ENCODE peak calls at places on chromosome 4, in eight cellular contexts. One of them, this sample, is unnamed. For H3K4me1 and H3K27me3, the result is how much of the 10 kb centered on the place peaks cover.

GRCh38 chr4:177308842-177309524 is 691 bp upstream of the NEIL3 start:
- DNase-seq in upper lobe of right lung: no peak
- DNase-seq in tibial artery: no peak
- DNase-seq in right cardiac atrium: no peak
- DNase-seq in fibroblast of lung: no peak
- DNase-seq in sigmoid colon: no peak
- DNase-seq in adipocyte: no peak
- DNase-seq in thyroid gland: no peak
- DNase-seq in this sample: no peak

GRCh38 chr4:122542411-122543236 is 78.2 kb downstream of the IL21 start:
- DNase-seq in sigmoid colon: no peak
- DNase-seq in right cardiac atrium: no peak
- DNase-seq in fibroblast of lung: peak
- DNase-seq in adipocyte: peak
- DNase-seq in thyroid gland: no peak
- DNase-seq in tibial artery: no peak
- DNase-seq in upper lobe of right lung: no peak
- DNase-seq in this sample: no peak

GRCh38 chr4:98262431-98262830 is 1.2 kb downstream of the RAP1GDS1 start:
- DNase-seq in thyroid gland: no peak
- DNase-seq in adipocyte: peak
- DNase-seq in fibroblast of lung: peak
- DNase-seq in sigmoid colon: no peak
- DNase-seq in tibial artery: no peak
- DNase-seq in right cardiac atrium: no peak
- DNase-seq in upper lobe of right lung: no peak
- DNase-seq in this sample: no peak

GRCh38 chr4:122643257-122643656 is 22.4 kb upstream of the IL21 start:
- DNase-seq in fibroblast of lung: no peak
- DNase-seq in right cardiac atrium: no peak
- DNase-seq in upper lobe of right lung: no peak
- DNase-seq in sigmoid colon: no peak
- DNase-seq in tibial artery: no peak
- DNase-seq in thyroid gland: no peak
- DNase-seq in adipocyte: no peak
- DNase-seq in this sample: no peak

GRCh38 chr4:62457356-62457755 is 1257.2 kb downstream of the ADGRL3 start:
- DNase-seq in thyroid gland: no peak
- DNase-seq in tibial artery: no peak
- DNase-seq in adipocyte: no peak
- DNase-seq in sigmoid colon: no peak
- DNase-seq in upper lobe of right lung: no peak
- DNase-seq in right cardiac atrium: no peak
- DNase-seq in fibroblast of lung: peak
- DNase-seq in this sample: no peak

GRCh38 chr4:132642196-132642817 is 506.8 kb upstream of the PCDH10 start:
- DNase-seq in tibial artery: no peak
- DNase-seq in adipocyte: peak
- DNase-seq in right cardiac atrium: no peak
- DNase-seq in thyroid gland: no peak
- DNase-seq in fibroblast of lung: peak
- DNase-seq in sigmoid colon: no peak
- DNase-seq in upper lobe of right lung: no peak
- DNase-seq in this sample: no peak

GRCh38 chr4:150510176-150510875 is 71.6 kb upstream of the MAB21L2 start:
- DNase-seq in fibroblast of lung: peak
- DNase-seq in upper lobe of right lung: no peak
- DNase-seq in thyroid gland: no peak
- DNase-seq in tibial artery: no peak
- DNase-seq in adipocyte: peak
- DNase-seq in sigmoid colon: no peak
- DNase-seq in right cardiac atrium: no peak
- DNase-seq in this sample: no peak

GRCh38 chr4:126647320-126647719 is 985.4 kb upstream of the INTU start:
- DNase-seq in tibial artery: no peak
- DNase-seq in right cardiac atrium: no peak
- DNase-seq in upper lobe of right lung: no peak
- DNase-seq in sigmoid colon: no peak
- DNase-seq in thyroid gland: no peak
- DNase-seq in fibroblast of lung: no peak
- DNase-seq in adipocyte: no peak
- DNase-seq in this sample: no peak

GRCh38 chr4:35138449-35138848 is 1105.9 kb downstream of the ARAP2 start:
- DNase-seq in tibial artery: no peak
- DNase-seq in right cardiac atrium: no peak
- DNase-seq in sigmoid colon: no peak
- DNase-seq in fibroblast of lung: no peak
- DNase-seq in upper lobe of right lung: no peak
- DNase-seq in adipocyte: no peak
- DNase-seq in thyroid gland: no peak
- DNase-seq in this sample: no peak

GRCh38 chr4:159487284-159487747 is 384.4 kb downstream of the RAPGEF2 start:
- DNase-seq in thyroid gland: peak
- DNase-seq in tibial artery: no peak
- DNase-seq in adipocyte: peak
- DNase-seq in upper lobe of right lung: no peak
- DNase-seq in sigmoid colon: no peak
- DNase-seq in fibroblast of lung: peak
- DNase-seq in right cardiac atrium: peak
- DNase-seq in this sample: peak

GRCh38 chr4:185682236-185682635 is 129.8 kb downstream of the SORBS2 start:
- DNase-seq in thyroid gland: no peak
- DNase-seq in upper lobe of right lung: no peak
- DNase-seq in tibial artery: no peak
- DNase-seq in fibroblast of lung: peak
- DNase-seq in right cardiac atrium: no peak
- DNase-seq in adipocyte: peak
- DNase-seq in sigmoid colon: no peak
- DNase-seq in this sample: no peak

GRCh38 chr4:88439161-88439760 is 17.7 kb upstream of the HERC5 start:
- DNase-seq in fibroblast of lung: no peak
- DNase-seq in adipocyte: peak
- DNase-seq in sigmoid colon: no peak
- DNase-seq in tibial artery: no peak
- DNase-seq in right cardiac atrium: no peak
- DNase-seq in upper lobe of right lung: no peak
- DNase-seq in thyroid gland: no peak
- DNase-seq in this sample: no peak

GRCh38 chr4:40856836-40857362 is 107.1 kb downstream of the NSUN7 start:
- DNase-seq in adipocyte: peak
- DNase-seq in right cardiac atrium: peak
- DNase-seq in tibial artery: peak
- DNase-seq in fibroblast of lung: peak
- DNase-seq in upper lobe of right lung: peak
- DNase-seq in thyroid gland: peak
- DNase-seq in sigmoid colon: peak
- DNase-seq in this sample: peak

GRCh38 chr4:20538922-20539321 is 161.3 kb upstream of the PACRGL start:
- DNase-seq in right cardiac atrium: no peak
- DNase-seq in upper lobe of right lung: no peak
- DNase-seq in tibial artery: no peak
- DNase-seq in adipocyte: no peak
- DNase-seq in fibroblast of lung: no peak
- DNase-seq in sigmoid colon: no peak
- DNase-seq in thyroid gland: no peak
- DNase-seq in this sample: no peak

GRCh38 chr4:7901274-7901845 is 38.3 kb downstream of the AFAP1 start:
- DNase-seq in tibial artery: no peak
- DNase-seq in right cardiac atrium: no peak
- DNase-seq in fibroblast of lung: peak
- DNase-seq in upper lobe of right lung: no peak
- DNase-seq in sigmoid colon: no peak
- DNase-seq in thyroid gland: no peak
- DNase-seq in adipocyte: no peak
- DNase-seq in this sample: no peak
- H3K4me1 ChIP-seq in tibial artery: under half
- H3K4me1 ChIP-seq in right cardiac atrium: under half
- H3K4me1 ChIP-seq in fibroblast of lung: under half
- H3K4me1 ChIP-seq in upper lobe of right lung: under half
- H3K4me1 ChIP-seq in sigmoid colon: half or more
- H3K4me1 ChIP-seq in thyroid gland: under half
- H3K4me1 ChIP-seq in adipocyte: half or more
- H3K4me1 ChIP-seq in this sample: under half

DNA sequence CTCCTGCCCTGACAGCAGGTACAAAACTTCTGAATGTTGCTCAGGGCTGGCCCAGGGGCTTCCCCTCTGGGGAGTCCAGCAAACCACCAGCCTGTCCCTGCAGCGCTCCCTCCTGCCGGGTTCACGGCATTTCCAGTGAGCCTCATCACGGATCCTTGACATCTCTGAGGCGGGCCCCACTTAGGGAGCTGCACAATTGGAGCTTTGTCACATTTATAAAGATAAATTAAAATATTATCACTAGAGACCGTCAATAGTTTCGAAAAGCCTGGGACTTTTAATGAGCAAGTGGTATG is 5.1 kb upstream of the SORCS2 start:
- DNase-seq in upper lobe of right lung: peak
- DNase-seq in tibial artery: peak
- DNase-seq in fibroblast of lung: no peak
- DNase-seq in right cardiac atrium: no peak
- DNase-seq in thyroid gland: no peak
- DNase-seq in adipocyte: no peak
- DNase-seq in sigmoid colon: peak
- DNase-seq in this sample: no peak
- H3K27me3 ChIP-seq in upper lobe of right lung: under half
- H3K27me3 ChIP-seq in tibial artery: under half
- H3K27me3 ChIP-seq in fibroblast of lung: under half
- H3K27me3 ChIP-seq in right cardiac atrium: under half
- H3K27me3 ChIP-seq in thyroid gland: under half
- H3K27me3 ChIP-seq in adipocyte: under half
- H3K27me3 ChIP-seq in sigmoid colon: under half
- H3K27me3 ChIP-seq in this sample: under half

GRCh38 chr4:102817613-102818268 is 9.6 kb downstream of the UBE2D3 start:
- DNase-seq in upper lobe of right lung: no peak
- DNase-seq in thyroid gland: no peak
- DNase-seq in sigmoid colon: no peak
- DNase-seq in adipocyte: no peak
- DNase-seq in tibial artery: no peak
- DNase-seq in fibroblast of lung: no peak
- DNase-seq in right cardiac atrium: no peak
- DNase-seq in this sample: no peak
- H3K4me1 ChIP-seq in upper lobe of right lung: half or more
- H3K4me1 ChIP-seq in thyroid gland: half or more
- H3K4me1 ChIP-seq in sigmoid colon: half or more
- H3K4me1 ChIP-seq in adipocyte: half or more
- H3K4me1 ChIP-seq in tibial artery: under half
- H3K4me1 ChIP-seq in fibroblast of lung: under half
- H3K4me1 ChIP-seq in right cardiac atrium: under half
- H3K4me1 ChIP-seq in this sample: half or more

GRCh38 chr4:37434469-37434868 is 189.9 kb downstream of the NWD2 start:
- DNase-seq in adipocyte: peak
- DNase-seq in thyroid gland: no peak
- DNase-seq in fibroblast of lung: no peak
- DNase-seq in tibial artery: no peak
- DNase-seq in sigmoid colon: no peak
- DNase-seq in right cardiac atrium: no peak
- DNase-seq in upper lobe of right lung: no peak
- DNase-seq in this sample: no peak
- H3K27me3 ChIP-seq in adipocyte: under half
- H3K27me3 ChIP-seq in thyroid gland: under half
- H3K27me3 ChIP-seq in fibroblast of lung: under half
- H3K27me3 ChIP-seq in tibial artery: under half
- H3K27me3 ChIP-seq in sigmoid colon: under half
- H3K27me3 ChIP-seq in right cardiac atrium: under half
- H3K27me3 ChIP-seq in upper lobe of right lung: under half
- H3K27me3 ChIP-seq in this sample: under half

GRCh38 chr4:107834241-107834856 is 9.6 kb downstream of the SGMS2 start:
- DNase-seq in tibial artery: no peak
- DNase-seq in thyroid gland: no peak
- DNase-seq in sigmoid colon: no peak
- DNase-seq in right cardiac atrium: no peak
- DNase-seq in upper lobe of right lung: no peak
- DNase-seq in adipocyte: no peak
- DNase-seq in fibroblast of lung: no peak
- DNase-seq in this sample: no peak

GRCh38 chr4:107835409-107835808 is 10.7 kb downstream of the SGMS2 start:
- DNase-seq in upper lobe of right lung: no peak
- DNase-seq in right cardiac atrium: no peak
- DNase-seq in thyroid gland: no peak
- DNase-seq in tibial artery: no peak
- DNase-seq in sigmoid colon: peak
- DNase-seq in fibroblast of lung: peak
- DNase-seq in adipocyte: no peak
- DNase-seq in this sample: no peak

GRCh38 chr4:107828315-107828714 is 3.6 kb downstream of the SGMS2 start:
- DNase-seq in upper lobe of right lung: no peak
- DNase-seq in fibroblast of lung: no peak
- DNase-seq in sigmoid colon: no peak
- DNase-seq in right cardiac atrium: no peak
- DNase-seq in adipocyte: no peak
- DNase-seq in thyroid gland: no peak
- DNase-seq in tibial artery: no peak
- DNase-seq in this sample: no peak

GRCh38 chr4:107831140-107831539 is 6.4 kb downstream of the SGMS2 start:
- DNase-seq in upper lobe of right lung: no peak
- DNase-seq in right cardiac atrium: no peak
- DNase-seq in tibial artery: no peak
- DNase-seq in adipocyte: no peak
- DNase-seq in thyroid gland: no peak
- DNase-seq in fibroblast of lung: no peak
- DNase-seq in sigmoid colon: no peak
- DNase-seq in this sample: no peak

DNA sequence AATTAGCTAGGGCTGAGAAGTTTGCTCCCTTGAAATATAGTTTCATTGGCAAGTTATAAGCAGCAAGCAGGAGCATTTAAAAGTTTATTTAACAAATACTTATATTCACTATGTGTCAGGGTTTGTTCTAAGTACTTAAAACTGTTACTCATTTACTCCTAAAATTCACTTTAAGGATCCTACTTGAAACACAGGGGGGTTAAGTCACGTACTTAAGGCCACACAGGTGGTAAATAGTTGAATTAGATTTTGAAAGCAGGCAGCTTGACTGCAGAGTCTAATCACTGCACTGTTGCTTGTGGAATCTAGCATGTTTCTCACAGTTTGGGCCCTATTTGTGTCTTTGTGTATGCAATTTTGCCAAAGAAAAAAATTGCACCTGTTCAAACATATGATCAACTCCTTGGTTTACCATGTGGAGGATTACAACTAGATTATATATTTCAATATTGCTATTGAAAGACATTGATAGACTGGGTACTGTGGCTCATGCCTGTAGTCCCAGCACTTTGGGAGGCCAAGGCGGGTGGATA is 7.6 kb downstream of the SGMS2 start:
- DNase-seq in adipocyte: no peak
- DNase-seq in tibial artery: no peak
- DNase-seq in right cardiac atrium: no peak
- DNase-seq in sigmoid colon: no peak
- DNase-seq in upper lobe of right lung: no peak
- DNase-seq in thyroid gland: no peak
- DNase-seq in fibroblast of lung: no peak
- DNase-seq in this sample: no peak
- H3K4me1 ChIP-seq in adipocyte: under half
- H3K4me1 ChIP-seq in tibial artery: under half
- H3K4me1 ChIP-seq in right cardiac atrium: under half
- H3K4me1 ChIP-seq in sigmoid colon: half or more
- H3K4me1 ChIP-seq in upper lobe of right lung: under half
- H3K4me1 ChIP-seq in thyroid gland: under half
- H3K4me1 ChIP-seq in fibroblast of lung: under half
- H3K4me1 ChIP-seq in this sample: under half

This sample was measured in heart right ventricle.